ENCODE peak calls at places on chromosomes 13 and 19, in five cellular contexts. V, I, N, L and P are unnamed samples.

GRCh38 chr13:98822238-98822606 is 69.8 kb upstream of the SLC15A1 start:
- DNase-seq in V (no peak), I (no peak), N (no peak), L (no peak), P (no peak)

GRCh38 chr19:18506101-18506534 is 15.8 kb downstream of the ELL start:
- DNase-seq in V (no peak), I (no peak), N (no peak), L (no peak), P (no peak)

GRCh38 chr19:2695288-2695866 is 7.1 kb downstream of the GNG7 start:
- DNase-seq in V (no peak), I (no peak), N (no peak), L (no peak), P (no peak)

GRCh38 chr19:18634612-18635290 is 2.1 kb upstream of the KLHL26 start:
- DNase-seq in V (no peak), I (peak; percentile 47), N (no peak), L (no peak), P (no peak)

GRCh38 chr13:109900320-109900719 is 113.9 kb upstream of the IRS2 start:
- DNase-seq in V (no peak), I (no peak), N (no peak), L (no peak), P (no peak)

GRCh38 chr13:35648109-35648508 is 171.6 kb upstream of the MAB21L1 start:
- DNase-seq in V (no peak), I (no peak), N (no peak), L (peak; percentile 4), P (no peak)

GRCh38 chr13:114110091-114110829 is 22.2 kb downstream of the RASA3 start:
- DNase-seq in V (peak; percentile 20), I (no peak), N (peak; percentile 22), L (peak; percentile 48), P (no peak)

GRCh38 chr13:98099627-98100026 is 43.3 kb upstream of the FARP1 start:
- DNase-seq in V (no peak), I (no peak), N (no peak), L (no peak), P (no peak)

GRCh38 chr13:95784161-95784880 is 107.4 kb downstream of the DNAJC3 start:
- DNase-seq in V (no peak), I (no peak), N (no peak), L (peak; percentile 96), P (no peak)

GRCh38 chr19:49136771-49137171 is 17.4 kb downstream of the PPFIA3 start:
- DNase-seq in V (no peak), I (peak; percentile 61), N (no peak), L (peak; percentile 79), P (no peak)

GRCh38 chr13:67230774-67231480 is 791 bp upstream of the PCDH9 start:
- DNase-seq in V (peak; percentile 60), I (peak; percentile 41), N (no peak), L (peak; percentile 51), P (peak; percentile 39)

GRCh38 chr13:94345374-94346195 is 133.9 kb downstream of the DCT start:
- DNase-seq in V (no peak), I (no peak), N (no peak), L (no peak), P (no peak)

GRCh38 chr13:98507060-98507797 is 69.7 kb downstream of the STK24 start:
- DNase-seq in V (no peak), I (peak; percentile 69), N (no peak), L (peak; percentile 71), P (no peak)

GRCh38 chr19:38394488-38394887 is 6.0 kb downstream of the SPRED3 start:
- DNase-seq in V (no peak), I (no peak), N (no peak), L (peak; percentile 32), P (no peak)

GRCh38 chr13:40982772-40983171 is 36.3 kb downstream of the ELF1 start:
- DNase-seq in V (no peak), I (peak; percentile 63), N (no peak), L (peak; percentile 83), P (no peak)

GRCh38 chr13:113668491-113668971 is 1.5 kb downstream of the GRK1 start:
- DNase-seq in V (peak; percentile 11), I (no peak), N (no peak), L (no peak), P (no peak)

GRCh38 chr13:94435604-94436226 is 43.8 kb downstream of the DCT start:
- DNase-seq in V (no peak), I (no peak), N (no peak), L (peak; percentile 63), P (no peak)

GRCh38 chr19:2702170-2703076 is at the start of gene GNG7:
- DNase-seq in V (peak; percentile 91), I (peak; percentile 95), N (peak; percentile 80), L (peak; percentile 80), P (peak; percentile 95)

GRCh38 chr19:45890877-45891276 is 4.9 kb upstream of the IRF2BP1 start:
- DNase-seq in V (no peak), I (no peak), N (no peak), L (no peak), P (no peak)

GRCh38 chr19:44951179-44952159 is 3.7 kb upstream of the CLPTM1 start:
- DNase-seq in V (peak; percentile 33), I (peak; percentile 72), N (peak; percentile 56), L (peak; percentile 89), P (peak; percentile 51)

GRCh38 chr13:85013006-85013405 is 786.2 kb downstream of the SLITRK6 start:
- DNase-seq in V (no peak), I (no peak), N (no peak), L (no peak), P (no peak)

GRCh38 chr19:49844138-49844740 is 6.7 kb upstream of the PTOV1 start:
- DNase-seq in V (no peak), I (no peak), N (no peak), L (no peak), P (no peak)

GRCh38 chr19:46659151-46660007 is 1.6 kb downstream of the DACT3 start:
- DNase-seq in V (peak; percentile 64), I (peak; percentile 38), N (no peak), L (peak; percentile 23), P (no peak)

GRCh38 chr13:113639661-113640262 is 18.2 kb downstream of the ATP4B start:
- DNase-seq in V (peak; percentile 11), I (no peak), N (no peak), L (no peak), P (no peak)

GRCh38 chr13:46345866-46346265 is 41.2 kb downstream of the RUBCNL start:
- DNase-seq in V (no peak), I (no peak), N (no peak), L (no peak), P (no peak)

GRCh38 chr13:64314286-64314685 is 2898.6 kb upstream of the PCDH20 start:
- DNase-seq in V (no peak), I (no peak), N (no peak), L (peak; percentile 2), P (no peak)

GRCh38 chr19:39155114-39155700 is 29.6 kb downstream of the PAK4 start:
- DNase-seq in V (no peak), I (no peak), N (no peak), L (no peak), P (no peak)

GRCh38 chr13:33110386-33110712 is 94.1 kb downstream of the KL start:
- DNase-seq in V (no peak), I (no peak), N (no peak), L (no peak), P (no peak)

GRCh38 chr19:41535029-41535622 is 40.8 kb upstream of the CEACAM21 start:
- DNase-seq in V (no peak), I (no peak), N (no peak), L (no peak), P (no peak)

GRCh38 chr19:41541990-41542584 is 33.9 kb upstream of the CEACAM21 start:
- DNase-seq in V (no peak), I (peak; percentile 76), N (peak; percentile 59), L (peak; percentile 30), P (no peak)

GRCh38 chr19:41533691-41534090 is 42.3 kb upstream of the CEACAM21 start:
- DNase-seq in V (no peak), I (no peak), N (no peak), L (no peak), P (no peak)

GRCh38 chr19:41540041-41540695 is 35.8 kb upstream of the CEACAM21 start:
- DNase-seq in V (no peak), I (no peak), N (no peak), L (no peak), P (no peak)

GRCh38 chr19:41537789-41538188 is 38.2 kb upstream of the CEACAM21 start:
- DNase-seq in V (no peak), I (no peak), N (no peak), L (peak; percentile 27), P (no peak)
- TF ChIP-seq CTCF in V (peak; percentile 26), I (peak; percentile 40), N (no peak), L (peak; percentile 58), P (peak; percentile 19)

GRCh38 chr19:10332158-10332964 is 968 bp downstream of the RAVER1 start:
- DNase-seq in V (no peak), I (peak; percentile 70), N (no peak), L (no peak), P (no peak)
- TF ChIP-seq CTCF in V (no peak), I (no peak), N (no peak), L (peak; percentile 18), P (no peak)

DNA sequence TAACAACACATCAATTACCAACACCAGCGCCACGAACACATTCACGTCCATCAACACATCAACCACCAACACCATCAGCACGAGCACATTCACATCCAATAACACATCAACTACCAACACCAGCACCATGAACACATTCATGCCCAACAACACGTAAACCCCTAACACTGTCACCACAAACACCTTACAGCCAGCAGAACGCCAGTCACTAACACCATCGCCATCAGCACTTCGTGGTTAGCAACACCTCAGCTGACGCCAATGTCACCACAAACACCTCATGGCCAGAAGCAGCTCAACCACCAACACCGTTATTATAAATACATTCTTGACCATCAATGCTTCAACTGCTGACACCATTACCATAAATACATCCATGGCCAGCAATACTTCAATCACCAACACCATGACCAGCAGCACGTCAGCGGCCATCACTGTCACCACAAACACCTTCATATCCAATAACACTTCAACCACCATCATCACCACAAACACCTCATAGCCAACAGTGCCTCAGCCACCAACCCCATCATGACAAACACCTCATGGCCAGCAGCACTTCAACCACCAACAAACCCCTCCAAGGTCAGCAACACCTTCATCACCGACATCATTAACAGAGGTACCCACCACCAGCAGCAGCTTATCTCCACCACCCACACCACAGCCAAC is 9.4 kb downstream of the FCER2 start:
- DNase-seq in V (no peak), I (no peak), N (no peak), L (no peak), P (no peak)
- TF ChIP-seq CTCF in V (no peak), I (no peak), N (no peak), L (no peak), P (no peak)

DNA sequence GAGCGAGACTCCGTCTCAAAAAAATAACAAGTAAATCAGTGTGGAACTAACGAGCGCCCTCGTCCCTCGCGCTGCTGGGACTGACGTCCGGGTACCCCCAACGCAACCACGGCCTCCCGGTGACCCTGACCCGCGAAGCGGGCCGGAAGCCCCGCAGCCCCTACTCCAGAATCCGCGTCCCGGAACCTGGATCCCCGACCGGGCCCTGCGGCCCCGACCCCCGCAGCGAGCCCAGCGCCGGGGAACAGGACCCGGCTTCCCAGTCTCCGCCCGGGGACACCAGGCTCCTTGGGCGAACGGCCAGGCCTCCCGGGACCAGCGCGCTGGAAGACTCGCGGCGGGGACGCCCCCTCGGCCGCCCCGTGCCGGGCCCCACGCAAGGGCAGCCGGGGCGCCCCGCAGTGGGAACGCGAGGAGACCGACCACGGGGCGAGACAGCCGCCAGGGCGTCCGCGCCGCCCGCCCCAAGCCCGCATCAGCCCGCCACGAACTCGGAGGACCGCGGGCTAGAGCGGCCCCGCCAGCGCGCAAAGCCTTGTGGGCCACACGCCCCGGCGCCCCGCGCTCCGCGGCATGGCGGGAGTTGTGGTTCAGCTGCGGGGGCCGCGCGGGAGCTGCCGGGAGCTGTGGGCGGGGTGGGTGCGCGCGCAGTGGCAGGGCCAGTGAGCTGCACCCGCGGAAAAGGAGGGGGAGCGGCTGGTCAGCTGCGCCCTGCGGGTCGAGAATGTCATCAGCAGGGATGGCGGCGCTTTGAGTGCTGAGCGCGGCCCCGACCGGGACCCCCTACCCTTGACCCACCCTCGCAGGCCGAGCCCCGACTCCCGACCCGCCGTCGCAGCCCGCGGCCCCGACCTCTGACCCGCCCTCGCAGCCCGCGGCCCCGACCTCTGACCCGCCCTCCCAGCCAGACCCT is 7.5 kb upstream of the MADCAM1 start:
- DNase-seq in V (peak; percentile 96), I (peak; percentile 94), N (peak; percentile 80), L (peak; percentile 95), P (peak; percentile 94)
- TF ChIP-seq CTCF in V (peak; percentile 63), I (no peak), N (no peak), L (no peak), P (no peak)